ENCODE peak calls at places on chromosome 22, in ten cellular contexts. C is fibroblast of lung, E is upper lobe of right lung, V is ovary, F is lung, T is spleen, Q is thoracic aorta, M is hepatocyte, H is breast epithelium, Z is H1. Y is an unnamed sample.

GRCh38 chr22:22935546-22936157 is 48.0 kb downstream of the IGLL5 start:
- DNase-seq in Z (no peak), C (no peak), H (no peak), F (no peak), E (no peak), M (no peak), T (peak; percentile 92), Q (no peak), V (no peak), Y (no peak)

GRCh38 chr22:31753005-31753633 is 700 bp upstream of the DEPDC5 start:
- DNase-seq in E (peak; percentile 72), T (peak; percentile 89), Q (no peak), V (peak; percentile 70), F (peak; percentile 42), H (peak; percentile 26), C (no peak), M (peak; percentile 79), Z (peak; percentile 76), Y (peak; percentile 45)

GRCh38 chr22:21641417-21641794 is 696 bp upstream of the SDF2L1 start:
- DNase-seq in V (peak; percentile 51), T (no peak), H (peak; percentile 26), Q (no peak), F (peak; percentile 56), M (peak; percentile 72), C (peak; percentile 42), E (peak; percentile 79), Z (peak; percentile 59), Y (peak; percentile 74)

GRCh38 chr22:24200616-24201212 is 19.4 kb downstream of the SUSD2 start:
- DNase-seq in V (no peak), Q (no peak), E (no peak), T (no peak), C (peak; percentile 94), F (no peak), H (peak; percentile 60), Z (no peak), M (no peak), Y (peak; percentile 74)

GRCh38 chr22:42180349-42180842 is 49.8 kb upstream of the CYP2D6 start:
- DNase-seq in C (peak; percentile 36), M (peak; percentile 66), T (no peak), F (no peak), H (peak; percentile 37), Z (no peak), V (peak; percentile 63), E (no peak), Q (no peak), Y (peak; percentile 66)

GRCh38 chr22:31896472-31896871 is 47.9 kb upstream of the YWHAH start:
- DNase-seq in M (no peak), E (no peak), V (no peak), H (no peak), Z (no peak), C (no peak), F (no peak), Q (no peak), T (no peak), Y (no peak)

GRCh38 chr22:28894793-28895192 is 11.4 kb downstream of the ZNRF3 start:
- DNase-seq in V (no peak), M (no peak), Q (no peak), Z (no peak), E (no peak), C (no peak), F (no peak), H (no peak), T (no peak), Y (no peak)

GRCh38 chr22:44331881-44332714 is 19.3 kb upstream of the SHISAL1 start:
- DNase-seq in V (no peak), F (no peak), M (peak; percentile 69), H (no peak), Z (no peak), Q (no peak), E (no peak), T (no peak), C (peak; percentile 43), Y (peak; percentile 68)

GRCh38 chr22:45882881-45883810 is 93.8 kb downstream of the WNT7B start:
- DNase-seq in H (no peak), C (no peak), E (peak; percentile 59), M (no peak), T (peak; percentile 64), V (peak; percentile 28), Z (no peak), F (no peak), Q (no peak), Y (no peak)

GRCh38 chr22:17941501-17942406 is 82.6 kb downstream of the MICAL3 start:
- DNase-seq in Q (no peak), F (no peak), H (no peak), T (no peak), E (no peak), Z (no peak), M (no peak), V (no peak), C (no peak), Y (no peak)
- H3K27me3 ChIP-seq in Q (no peaks in the 10 kb centered on the region), F (no peaks in the 10 kb centered on the region), H (no peaks in the 10 kb centered on the region), T (no peaks in the 10 kb centered on the region), E (no peaks in the 10 kb centered on the region), Z (no peaks in the 10 kb centered on the region), M (no peaks in the 10 kb centered on the region), V (no peaks in the 10 kb centered on the region), C (no peaks in the 10 kb centered on the region), Y (no peaks in the 10 kb centered on the region)

GRCh38 chr22:37742374-37743092 is 45.7 kb downstream of the TRIOBP start:
- DNase-seq in M (peak; percentile 64), Q (no peak), Z (no peak), F (no peak), H (no peak), V (peak; percentile 59), T (no peak), C (peak; percentile 90), E (no peak), Y (peak; percentile 94)
- H3K4me1 ChIP-seq in M (peaks cover 48% of the 10 kb centered on the region), Q (peaks cover 23% of the 10 kb centered on the region), Z (peaks cover 7% of the 10 kb centered on the region), F (no peaks in the 10 kb centered on the region), H (peaks cover 3% of the 10 kb centered on the region), V (peaks cover 18% of the 10 kb centered on the region), T (peaks cover 78% of the 10 kb centered on the region), C (peaks cover 36% of the 10 kb centered on the region), E (peaks cover 49% of the 10 kb centered on the region), Y (peaks cover 50% of the 10 kb centered on the region)

GRCh38 chr22:39699631-39700348 is 129.2 kb downstream of the CACNA1I start:
- DNase-seq in F (no peak), M (no peak), T (no peak), Q (no peak), H (no peak), E (no peak), C (no peak), V (no peak), Z (no peak), Y (no peak)

GRCh38 chr22:39700565-39700964 is 130.0 kb downstream of the CACNA1I start:
- DNase-seq in M (no peak), V (no peak), T (no peak), Q (no peak), F (no peak), Z (no peak), C (no peak), E (no peak), H (no peak), Y (no peak)

GRCh38 chr22:39693943-39694500 is 123.5 kb downstream of the CACNA1I start:
- DNase-seq in Z (no peak), E (no peak), V (no peak), Q (no peak), M (no peak), C (no peak), H (no peak), F (no peak), T (no peak), Y (no peak)

GRCh38 chr22:39703890-39704658 is 133.5 kb downstream of the CACNA1I start:
- DNase-seq in Z (no peak), C (peak; percentile 61), M (no peak), V (peak; percentile 68), Q (no peak), T (no peak), E (no peak), F (no peak), H (peak; percentile 22), Y (peak; percentile 63)

DNA sequence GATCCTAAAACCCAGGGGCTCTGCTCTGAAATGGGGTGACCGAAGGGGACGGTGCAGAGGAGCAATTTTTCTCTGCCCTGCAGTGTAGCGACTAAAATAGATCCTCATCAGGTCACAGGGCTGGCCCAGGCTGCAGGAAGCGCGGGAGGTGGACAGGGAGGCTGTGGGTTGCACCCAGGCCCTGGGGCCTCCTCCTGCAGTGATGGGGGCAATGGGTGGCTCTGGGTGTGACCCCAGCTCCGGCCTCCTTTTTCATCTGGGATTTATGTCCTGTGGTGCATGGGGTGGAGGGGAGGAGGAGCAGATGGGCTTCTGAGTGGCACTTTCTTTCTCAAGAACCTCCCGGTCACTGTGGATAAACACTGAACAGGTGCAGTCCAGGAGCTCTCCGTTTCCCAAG is 127.6 kb downstream of the CACNA1I start:
- DNase-seq in Z (no peak), Q (no peak), F (no peak), V (no peak), E (no peak), T (no peak), H (no peak), C (no peak), M (no peak), Y (no peak)
- H3K27me3 ChIP-seq in Z (no peaks in the 10 kb centered on the region), Q (no peaks in the 10 kb centered on the region), F (no peaks in the 10 kb centered on the region), V (no peaks in the 10 kb centered on the region), E (peaks cover 11% of the 10 kb centered on the region), T (no peaks in the 10 kb centered on the region), H (no peaks in the 10 kb centered on the region), C (no peaks in the 10 kb centered on the region), M (no peaks in the 10 kb centered on the region), Y (peaks cover 47% of the 10 kb centered on the region)

GRCh38 chr22:37806409-37807338 is 1.1 kb upstream of the GCAT start:
- DNase-seq in Q (no peak), H (peak; percentile 48), E (no peak), C (peak; percentile 52), M (peak; percentile 50), T (no peak), V (peak; percentile 59), F (no peak), Z (no peak), Y (peak; percentile 86)
- H3K4me1 ChIP-seq in Q (peaks cover 59% of the 10 kb centered on the region), H (peaks cover 12% of the 10 kb centered on the region), E (peaks cover 32% of the 10 kb centered on the region), C (peaks cover 12% of the 10 kb centered on the region), M (peaks cover 29% of the 10 kb centered on the region), T (peaks cover 72% of the 10 kb centered on the region), V (peaks cover 9% of the 10 kb centered on the region), F (no peaks in the 10 kb centered on the region), Z (peaks cover 21% of the 10 kb centered on the region), Y (peaks cover 11% of the 10 kb centered on the region)

DNA sequence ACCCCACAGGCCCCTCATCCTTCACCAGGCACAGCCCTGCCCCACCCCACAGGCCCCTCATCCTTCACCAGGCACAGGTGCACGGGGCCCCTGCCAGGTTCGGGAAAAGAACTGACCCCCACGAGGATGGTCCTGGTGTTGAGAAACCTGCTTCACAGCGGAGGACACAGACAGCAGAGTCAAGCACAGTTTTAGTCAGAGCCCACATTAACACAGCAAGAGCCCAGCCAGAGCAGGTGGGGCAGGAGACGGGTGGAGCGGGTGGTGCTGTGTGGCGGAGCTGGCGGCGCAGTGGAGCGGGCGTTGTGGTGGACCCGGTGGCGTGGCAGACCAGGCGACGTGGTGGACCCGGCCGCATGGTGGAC is 1085.5 kb downstream of the BRD1 start:
- DNase-seq in C (no peak), F (no peak), Z (peak; percentile 17), H (no peak), V (peak; percentile 9), Q (no peak), T (peak; percentile 68), M (no peak), E (no peak), Y (no peak)
- H3K27me3 ChIP-seq in C (no peaks in the 10 kb centered on the region), F (no peaks in the 10 kb centered on the region), Z (no peaks in the 10 kb centered on the region), H (no peaks in the 10 kb centered on the region), V (no peaks in the 10 kb centered on the region), Q (no peaks in the 10 kb centered on the region), T (no peaks in the 10 kb centered on the region), M (no peaks in the 10 kb centered on the region), E (no peaks in the 10 kb centered on the region), Y (no peaks in the 10 kb centered on the region)